ENCODE peak calls at places on chromosomes 11 and 22, in four cellular contexts. O, E, M and I are unnamed samples.

GRCh38 chr11:45856044-45856468 is 8.8 kb downstream of the CRY2 start:
- DNase-seq in O (no peak), E (no peak), M (no peak), I (no peak)

GRCh38 chr11:62124186-62125113 is 639 bp downstream of the INCENP start:
- DNase-seq in O (peak), E (peak), M (peak), I (peak)

GRCh38 chr11:14309425-14310192 is 49.4 kb downstream of the RRAS2 start:
- DNase-seq in O (no peak), E (no peak), M (peak), I (no peak)

GRCh38 chr11:124311269-124311668 is 2.5 kb downstream of the OR8D1 start:
- DNase-seq in O (no peak), E (no peak), M (no peak), I (no peak)

GRCh38 chr11:27553186-27553585 is 46.6 kb upstream of the LIN7C start:
- DNase-seq in O (no peak), E (peak), M (peak), I (no peak)

GRCh38 chr22:26342719-26343449 is 86.2 kb upstream of the ASPHD2 start:
- DNase-seq in O (no peak), E (no peak), M (no peak), I (no peak)

GRCh38 chr11:82458777-82459176 is 274.9 kb downstream of the FAM181B start:
- DNase-seq in O (no peak), E (no peak), M (no peak), I (no peak)

GRCh38 chr11:17012712-17013547 is 1.3 kb downstream of the PLEKHA7 start:
- DNase-seq in O (peak), E (no peak), M (peak), I (peak)

GRCh38 chr11:44761546-44761961 is 34.8 kb downstream of the TSPAN18 start:
- DNase-seq in O (no peak), E (no peak), M (peak), I (no peak)

GRCh38 chr11:57567210-57567511 is 311 bp downstream of the UBE2L6 start:
- DNase-seq in O (no peak), E (no peak), M (no peak), I (no peak)

GRCh38 chr11:35096737-35097136 is 42.2 kb upstream of the CD44 start:
- DNase-seq in O (no peak), E (no peak), M (no peak), I (no peak)

GRCh38 chr22:22171357-22172218 is 73.0 kb upstream of the VPREB1 start:
- DNase-seq in O (peak), E (peak), M (no peak), I (no peak)

GRCh38 chr11:128568166-128568778 is 19.1 kb downstream of the ETS1 start:
- DNase-seq in O (no peak), E (no peak), M (no peak), I (no peak)

GRCh38 chr22:36430863-36431262 is 43.1 kb upstream of the MYH9 start:
- DNase-seq in O (no peak), E (no peak), M (no peak), I (no peak)

GRCh38 chr22:20448630-20449029 is 11.0 kb upstream of the SCARF2 start:
- DNase-seq in O (no peak), E (no peak), M (no peak), I (no peak)

GRCh38 chr11:124302756-124303155 is 11.0 kb downstream of the OR8D1 start:
- DNase-seq in O (no peak), E (no peak), M (no peak), I (no peak)

GRCh38 chr11:64125676-64126075 is 40.2 kb downstream of the MACROD1 start:
- DNase-seq in O (no peak), E (no peak), M (no peak), I (no peak)

GRCh38 chr22:21055880-21056319 is 10.2 kb downstream of the LRRC74B start:
- DNase-seq in O (no peak), E (no peak), M (no peak), I (no peak)

GRCh38 chr11:130703489-130704190 is 212.6 kb downstream of the SNX19 start:
- DNase-seq in O (no peak), E (no peak), M (no peak), I (no peak)

GRCh38 chr11:44955019-44955738 is 4.5 kb upstream of the TP53I11 start:
- DNase-seq in O (peak), E (peak), M (no peak), I (peak)

GRCh38 chr11:57360991-57361390 is 20.0 kb downstream of the PRG3 start:
- DNase-seq in O (no peak), E (no peak), M (no peak), I (no peak)

GRCh38 chr11:103354656-103355055 is 245.4 kb downstream of the DYNC2H1 start:
- DNase-seq in O (no peak), E (no peak), M (no peak), I (no peak)

GRCh38 chr22:45358127-45358526 is 48.4 kb downstream of the FAM118A start:
- DNase-seq in O (no peak), E (no peak), M (no peak), I (no peak)

GRCh38 chr22:43901976-43902643 is 10.3 kb upstream of the PNPLA5 start:
- DNase-seq in O (no peak), E (peak), M (no peak), I (no peak)

GRCh38 chr11:75737314-75737713 is 19.7 kb downstream of the MOGAT2 start:
- DNase-seq in O (no peak), E (no peak), M (no peak), I (no peak)

GRCh38 chr11:93248602-93249001 is 50.8 kb upstream of the SLC36A4 start:
- DNase-seq in O (no peak), E (no peak), M (no peak), I (no peak)

GRCh38 chr22:17436981-17437410 is 67.7 kb downstream of the CECR2 start:
- DNase-seq in O (no peak), E (no peak), M (peak), I (no peak)

GRCh38 chr22:41523464-41524221 is 20.6 kb downstream of the POLR3H start:
- DNase-seq in O (no peak), E (no peak), M (no peak), I (no peak)

GRCh38 chr11:122642472-122642922 is 13.0 kb upstream of the UBASH3B start:
- DNase-seq in O (no peak), E (peak), M (no peak), I (no peak)

GRCh38 chr22:37010976-37011375 is 8.3 kb downstream of the TST start:
- DNase-seq in O (no peak), E (no peak), M (no peak), I (no peak)

GRCh38 chr11:119389611-119390254 is 8.2 kb upstream of the USP2 start:
- DNase-seq in O (peak), E (no peak), M (no peak), I (no peak)

GRCh38 chr22:25564979-25565677 is 653 bp downstream of the GRK3 start:
- DNase-seq in O (no peak), E (peak), M (no peak), I (no peak)

GRCh38 chr11:534592-535518 is 521 bp downstream of the HRAS start:
- DNase-seq in O (peak), E (peak), M (peak), I (no peak)

GRCh38 chr11:70772950-70773349 is 374.6 kb downstream of the CTTN start:
- DNase-seq in O (no peak), E (no peak), M (no peak), I (no peak)

GRCh38 chr11:109193880-109194279 is 228.1 kb upstream of the C11orf87 start:
- DNase-seq in O (no peak), E (no peak), M (no peak), I (no peak)